ENCODE peak calls at places on chromosomes 2 and 18, in eight cellular contexts. O is A549, Q is transverse colon, L is breast epithelium, I is Peyer's patch, K is left ventricle myocardium inferior, F is cardiac muscle cell, P is right atrium auricular region. T is an unnamed sample.

GRCh38 chr18:7102131-7102530 is 15.5 kb downstream of the LAMA1 start:
- DNase-seq in L (no peak), F (no peak), Q (no peak), O (no peak), K (no peak), I (no peak), P (no peak), T (no peak)

GRCh38 chr2:12083713-12084420 is 337.4 kb downstream of the LPIN1 start:
- DNase-seq in F (no peak), P (no peak), K (no peak), O (no peak), L (no peak), I (no peak), Q (no peak), T (no peak)

GRCh38 chr18:79497638-79498081 is 101.9 kb downstream of the NFATC1 start:
- DNase-seq in F (no peak), Q (no peak), I (peak; percentile 51), K (no peak), O (no peak), L (no peak), P (no peak), T (no peak)

GRCh38 chr2:230457793-230458192 is 41.8 kb downstream of the SP100 start:
- DNase-seq in Q (no peak), F (no peak), K (no peak), P (no peak), I (no peak), O (no peak), L (no peak), T (no peak)

GRCh38 chr18:46199515-46200147 is 95.4 kb downstream of the HAUS1 start:
- DNase-seq in F (no peak), P (no peak), O (peak; percentile 33), I (no peak), Q (no peak), K (no peak), L (no peak), T (no peak)

GRCh38 chr2:136322436-136322835 is 204.5 kb upstream of the CXCR4 start:
- DNase-seq in L (no peak), O (no peak), Q (no peak), P (no peak), K (no peak), F (no peak), I (no peak), T (no peak)

GRCh38 chr2:197240018-197240712 is 70.4 kb downstream of the ANKRD44 start:
- DNase-seq in I (no peak), F (no peak), L (no peak), Q (no peak), P (no peak), K (no peak), O (no peak), T (no peak)

GRCh38 chr2:88067598-88067997 is at the start of gene SMYD1:
- DNase-seq in Q (no peak), K (peak; percentile 26), O (no peak), L (no peak), F (peak; percentile 87), P (peak; percentile 56), I (no peak), T (no peak)

GRCh38 chr18:36769172-36769571 is 59.6 kb downstream of the TPGS2 start:
- DNase-seq in I (no peak), P (no peak), F (no peak), O (no peak), L (no peak), K (no peak), Q (no peak), T (no peak)

GRCh38 chr2:216956820-216957493 is 97.1 kb upstream of the TNP1 start:
- DNase-seq in F (no peak), I (no peak), K (no peak), Q (no peak), P (no peak), L (no peak), O (no peak), T (no peak)

GRCh38 chr2:142874293-142874814 is 3.1 kb upstream of the KYNU start:
- DNase-seq in L (no peak), Q (peak; percentile 38), O (no peak), P (no peak), F (no peak), K (no peak), I (no peak), T (peak; percentile 67)

GRCh38 chr2:128290356-128290755 is 28.3 kb downstream of the HS6ST1 start:
- DNase-seq in I (no peak), P (no peak), K (no peak), O (no peak), Q (no peak), F (no peak), L (no peak), T (no peak)

GRCh38 chr18:78794031-78794430 is 185.6 kb upstream of the SALL3 start:
- DNase-seq in O (no peak), F (no peak), I (no peak), L (no peak), K (no peak), P (no peak), Q (no peak), T (no peak)

GRCh38 chr2:127043367-127044164 is 63.4 kb downstream of the BIN1 start:
- DNase-seq in P (no peak), I (peak; percentile 44), K (peak; percentile 15), O (no peak), Q (no peak), L (no peak), F (no peak), T (no peak)

GRCh38 chr2:136168605-136169210 is 50.8 kb upstream of the CXCR4 start:
- DNase-seq in P (no peak), O (no peak), I (no peak), F (no peak), K (no peak), Q (no peak), L (no peak), T (no peak)

GRCh38 chr18:26471027-26471426 is 77.3 kb downstream of the KCTD1 start:
- DNase-seq in K (no peak), Q (no peak), L (no peak), O (no peak), F (peak; percentile 19), P (no peak), I (no peak), T (no peak)

GRCh38 chr2:56770490-56770889 is 586.7 kb downstream of the CCDC85A start:
- DNase-seq in O (no peak), L (no peak), P (no peak), Q (no peak), I (no peak), K (no peak), F (no peak), T (no peak)

GRCh38 chr2:130245976-130246375 is 47.7 kb upstream of the TUBA3E start:
- DNase-seq in Q (no peak), L (no peak), F (no peak), I (no peak), O (no peak), K (no peak), P (no peak), T (no peak)

GRCh38 chr2:201109186-201109585 is 6.8 kb upstream of the CFLAR start:
- DNase-seq in O (no peak), I (no peak), L (no peak), K (no peak), Q (no peak), F (no peak), P (no peak), T (no peak)

GRCh38 chr2:37191253-37191652 is 2.8 kb upstream of the SULT6B1 start:
- DNase-seq in Q (no peak), O (no peak), F (no peak), I (no peak), P (no peak), K (no peak), L (no peak), T (no peak)

GRCh38 chr2:37189452-37190153 is 1.1 kb upstream of the SULT6B1 start:
- DNase-seq in L (no peak), P (no peak), F (no peak), I (no peak), K (no peak), O (peak; percentile 64), Q (no peak), T (no peak)

GRCh38 chr2:37192551-37192950 is 3.7 kb upstream of the CEBPZOS start:
- DNase-seq in F (no peak), L (no peak), P (no peak), I (no peak), Q (no peak), O (no peak), K (no peak), T (no peak)

GRCh38 chr2:37190290-37190689 is 1.8 kb upstream of the SULT6B1 start:
- DNase-seq in O (no peak), P (no peak), I (no peak), K (no peak), L (no peak), F (no peak), Q (no peak), T (no peak)

DNA sequence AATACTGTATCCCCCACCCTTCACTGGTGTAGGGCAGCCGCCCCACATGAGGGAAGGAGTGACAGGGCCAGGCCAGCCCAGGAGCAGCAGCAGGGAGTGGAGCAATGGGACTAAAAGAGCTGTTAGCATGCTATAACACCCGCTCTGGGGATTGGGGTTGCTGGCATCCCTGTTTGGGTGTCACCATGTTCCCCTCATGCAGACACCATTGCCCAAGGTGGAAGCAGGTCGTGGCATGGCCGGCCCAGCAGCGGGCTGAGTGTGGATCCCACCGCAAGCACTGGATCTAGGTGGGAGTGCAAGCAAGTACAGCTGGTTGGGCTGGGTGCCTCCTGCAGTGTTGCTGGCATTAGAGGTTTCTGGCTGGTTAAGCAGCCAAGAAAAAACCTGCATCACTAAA is 3.3 kb upstream of the SULT6B1 start:
- DNase-seq in P (no peak), L (no peak), O (no peak), Q (no peak), K (no peak), I (no peak), F (no peak), T (no peak)
- H3K4me1 ChIP-seq in P (no peaks in the 10 kb centered on the region), L (no peaks in the 10 kb centered on the region), O (peaks cover 18% of the 10 kb centered on the region), Q (no peaks in the 10 kb centered on the region), K (peaks cover 4% of the 10 kb centered on the region), I (no peaks in the 10 kb centered on the region), F (no peaks in the 10 kb centered on the region), T (no peaks in the 10 kb centered on the region)

DNA sequence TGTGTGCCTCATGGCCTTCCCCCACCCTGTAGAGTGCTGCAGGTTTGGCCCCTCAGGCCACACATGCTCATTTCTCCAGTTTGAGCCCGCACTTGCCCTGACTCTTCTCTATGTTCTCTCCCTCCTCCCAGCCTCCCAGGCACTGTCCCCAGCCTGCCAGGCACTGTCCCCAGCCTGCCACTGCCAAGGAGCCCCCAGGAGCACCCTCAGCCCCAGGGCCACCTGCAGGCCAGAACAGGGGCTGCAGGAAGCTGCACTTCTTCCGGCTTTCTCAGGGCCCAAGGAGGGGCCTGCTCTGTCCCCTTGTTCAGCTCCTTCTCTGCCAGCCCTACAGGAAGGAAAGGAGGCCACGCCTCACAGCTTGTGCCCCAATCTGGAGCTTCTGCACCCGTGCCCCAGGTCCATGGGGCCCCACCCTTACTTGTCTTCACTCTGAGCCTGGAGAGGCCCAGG is 31.6 kb downstream of the CYP26B1 start:
- DNase-seq in L (no peak), P (no peak), Q (no peak), F (no peak), I (no peak), K (no peak), O (peak; percentile 72), T (no peak)
- TF ChIP-seq CTCF in L (no peak), P (no peak), Q (no peak), F (peak; percentile 53), I (no peak), K (peak; percentile 20), O (peak; percentile 31), T (peak; percentile 20)

GRCh38 chr2:66866331-66867037 is 431.6 kb downstream of the MEIS1 start:
- DNase-seq in K (no peak), Q (no peak), O (no peak), P (no peak), I (no peak), F (no peak), L (no peak), T (no peak)
- H3K27ac ChIP-seq in K (no peak overlapping the region), Q (peak overlapping the region; percentile 73), O (no peak overlapping the region), P (no peak overlapping the region), I (no peak overlapping the region), F (no peak overlapping the region), L (no peak overlapping the region), T (peak overlapping the region; percentile 31)

GRCh38 chr2:170761572-170761971 is 8.6 kb upstream of the ERICH2 start:
- DNase-seq in P (no peak), L (no peak), K (no peak), F (no peak), I (no peak), Q (no peak), O (no peak), T (no peak)
- H3K4me1 ChIP-seq in P (no peaks in the 10 kb centered on the region), L (no peaks in the 10 kb centered on the region), K (no peaks in the 10 kb centered on the region), F (peaks cover 8% of the 10 kb centered on the region), I (no peaks in the 10 kb centered on the region), Q (no peaks in the 10 kb centered on the region), O (no peaks in the 10 kb centered on the region), T (no peaks in the 10 kb centered on the region)

T was measured in upper lobe of right lung.